ENCODE peak calls at places on chromosome 2, in five cellular contexts. A is neuronal stem cell, D is H9, T is IMR-90, Y is H1. R is an unnamed sample.

GRCh38 chr2:201129044-201129505 is 13.1 kb downstream of the CFLAR start:
- DNase-seq in A (no peak), Y (no peak), D (no peak), T (peak), R (peak)

GRCh38 chr2:148926291-148926961 is 51.4 kb downstream of the KIF5C start:
- DNase-seq in D (peak), Y (peak), T (peak), A (no peak), R (peak)

GRCh38 chr2:55771612-55772011 is 78.0 kb upstream of the PNPT1 start:
- DNase-seq in A (no peak), T (peak), Y (no peak), D (no peak), R (peak)

GRCh38 chr2:30569991-30570390 is 122.9 kb downstream of the LCLAT1 start:
- DNase-seq in A (no peak), Y (no peak), D (no peak), T (peak), R (peak)

GRCh38 chr2:168025487-168026203 is 221.8 kb downstream of the STK39 start:
- DNase-seq in A (no peak), D (no peak), Y (no peak), T (no peak), R (no peak)

GRCh38 chr2:189444322-189444721 is 3.0 kb downstream of the WDR75 start:
- DNase-seq in D (no peak), T (peak), Y (no peak), A (no peak), R (peak)

GRCh38 chr2:113064898-113065297 is 2.9 kb upstream of the IL1F10 start:
- DNase-seq in A (no peak), T (no peak), D (no peak), Y (no peak), R (no peak)

GRCh38 chr2:178002038-178002437 is 70.5 kb downstream of the PDE11A start:
- DNase-seq in D (no peak), T (no peak), Y (no peak), A (no peak), R (no peak)

GRCh38 chr2:950627-950992 is at the start of gene SNTG2:
- DNase-seq in T (no peak), D (peak), A (peak), Y (peak), R (no peak)

GRCh38 chr2:29963972-29964570 is 42.7 kb upstream of the ALK start:
- DNase-seq in D (no peak), A (no peak), T (no peak), Y (no peak), R (no peak)

DNA sequence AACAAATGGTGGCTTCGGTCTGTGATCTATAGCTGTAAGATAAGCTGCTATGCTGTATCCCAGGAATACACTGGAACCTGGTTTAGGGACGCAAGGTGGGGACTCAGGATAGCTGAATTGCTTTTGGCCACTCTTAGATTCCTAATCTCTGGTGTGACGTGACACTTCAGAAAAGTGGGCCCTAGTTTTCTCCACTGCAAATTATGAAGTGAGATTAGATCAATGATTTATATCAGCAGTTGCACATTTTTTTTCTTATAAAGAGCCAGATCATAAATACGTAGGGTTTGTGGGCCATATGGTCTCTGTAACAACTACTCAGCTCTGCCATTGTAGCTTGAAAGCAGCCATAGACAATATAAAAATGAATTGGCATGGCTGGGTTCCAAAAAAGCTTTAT is 85.4 kb upstream of the CPO start:
- DNase-seq in D (no peak), Y (no peak), A (no peak), T (no peak), R (no peak)
- H2BK5ac ChIP-seq in D (no peak), Y (no peak), A (no peak), T (no peak), R (no peak)

DNA sequence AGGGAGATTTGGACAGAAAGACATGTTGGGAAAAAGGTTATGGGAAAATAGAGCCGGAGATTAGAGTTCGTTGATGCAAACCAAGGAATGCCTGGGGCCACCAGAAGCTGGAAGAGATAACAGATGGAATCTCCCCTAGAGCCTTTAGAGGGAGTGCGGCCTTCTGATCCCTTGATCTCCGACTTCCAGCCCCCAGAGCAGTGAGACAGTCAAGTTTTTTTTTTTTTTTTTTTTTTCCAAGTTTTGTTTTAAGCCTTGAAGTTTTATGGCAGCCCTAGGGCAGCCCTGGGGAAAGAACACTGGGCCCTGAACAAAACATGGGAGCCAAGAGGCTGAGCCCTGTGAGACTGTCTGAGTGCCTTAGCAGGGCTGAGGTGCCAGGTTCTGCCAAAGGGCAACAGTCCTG is 6.5 kb downstream of the DGKD start:
- DNase-seq in D (no peak), Y (no peak), T (no peak), A (no peak), R (no peak)
- H2BK5ac ChIP-seq in D (no peak), Y (no peak), T (no peak), A (no peak), R (no peak)

DNA sequence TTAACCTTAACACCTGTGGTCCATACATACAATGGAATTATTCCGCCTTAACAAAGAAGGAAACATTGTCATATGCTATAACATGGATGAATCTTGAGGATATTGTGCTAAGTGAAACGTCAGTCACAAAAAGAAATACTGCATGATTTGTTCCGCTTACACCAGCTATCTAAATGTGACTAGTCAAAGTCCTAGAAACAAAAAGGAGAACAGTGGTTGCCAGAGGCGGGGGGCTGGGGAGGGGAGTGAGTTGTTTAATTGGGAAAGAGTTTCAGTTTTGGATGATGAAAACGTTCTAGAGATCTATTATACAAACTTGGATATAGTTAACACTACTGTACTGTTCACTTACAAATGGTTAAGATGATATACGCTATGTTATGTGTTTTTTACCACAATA is 72.0 kb downstream of the SPRED2 start:
- DNase-seq in T (no peak), A (no peak), Y (no peak), D (no peak), R (no peak)
- H2BK5ac ChIP-seq in T (peak), A (no peak), Y (no peak), D (no peak), R (no peak)

GRCh38 chr2:102427249-102427648 is 4.3 kb downstream of the IL18RAP start:
- DNase-seq in D (no peak), Y (no peak), T (no peak), A (no peak), R (no peak)
- H2BK5ac ChIP-seq in D (no peak), Y (no peak), T (no peak), A (no peak), R (no peak)

GRCh38 chr2:224039080-224039769 is at the start of gene SERPINE2:
- DNase-seq in T (peak), A (peak), Y (peak), D (peak), R (peak)

GRCh38 chr2:224036731-224037376 is 2.2 kb downstream of the SERPINE2 start:
- DNase-seq in T (no peak), A (no peak), Y (no peak), D (no peak), R (peak)

GRCh38 chr2:224039770-224040088 is 643 bp upstream of the SERPINE2 start:
- DNase-seq in D (peak), Y (no peak), T (no peak), A (no peak), R (no peak)

GRCh38 chr2:224038049-224038829 is 847 bp downstream of the SERPINE2 start:
- DNase-seq in D (peak), T (peak), A (peak), Y (peak), R (peak)

GRCh38 chr2:224038830-224039079 is 331 bp downstream of the SERPINE2 start:
- DNase-seq in T (no peak), D (no peak), Y (no peak), A (no peak), R (no peak)
- H2BK5ac ChIP-seq in T (no peak), D (no peak), Y (no peak), A (no peak), R (no peak)

GRCh38 chr2:180579388-180579787 is 401.0 kb upstream of the UBE2E3 start:
- DNase-seq in T (no peak), Y (no peak), A (no peak), D (no peak), R (no peak)
- H2BK5ac ChIP-seq in T (no peak), Y (no peak), A (no peak), D (no peak), R (no peak)